ENCODE peak calls at places on chromosome 16, in nine cellular contexts. P is fibroblast of lung, G is OCI-LY7, J is GM23248, X is A549, F is GM23338, S is mesendoderm, R is PC-3, U is hepatocyte. E is an unnamed sample.

GRCh38 chr16:14172200-14172805 is 101.2 kb downstream of the MRTFB start:
- DNase-seq in P (peak), R (peak), U (peak), S (no peak), X (no peak), J (peak), G (no peak), F (no peak), E (peak)

GRCh38 chr16:80569440-80570105 is 28.8 kb downstream of the DYNLRB2 start:
- DNase-seq in S (no peak), J (peak), F (no peak), G (no peak), X (peak), U (peak), P (peak), R (peak), E (peak)

GRCh38 chr16:50627419-50627818 is 53.7 kb downstream of the SNX20 start:
- DNase-seq in S (peak), F (peak), X (no peak), J (peak), R (no peak), U (peak), G (peak), P (peak), E (peak)

GRCh38 chr16:57310801-57311200 is 26.3 kb upstream of the PLLP start:
- DNase-seq in J (no peak), S (no peak), G (no peak), R (no peak), X (no peak), U (no peak), F (no peak), P (no peak), E (no peak)

GRCh38 chr16:4465977-4466779 is 8.2 kb downstream of the NMRAL1 start:
- DNase-seq in G (no peak), J (no peak), F (no peak), R (no peak), S (no peak), U (no peak), X (no peak), P (no peak), E (no peak)

GRCh38 chr16:85975421-85976100 is 76.6 kb downstream of the IRF8 start:
- DNase-seq in P (no peak), S (no peak), U (peak), F (peak), X (peak), J (no peak), R (no peak), G (no peak), E (no peak)

GRCh38 chr16:73048292-73049050 is 543 bp upstream of the ZFHX3 start:
- DNase-seq in S (peak), G (no peak), X (peak), P (peak), R (peak), U (peak), F (peak), J (peak), E (no peak)

GRCh38 chr16:51085271-51085670 is 65.8 kb downstream of the SALL1 start:
- DNase-seq in X (no peak), U (no peak), P (no peak), J (no peak), F (no peak), S (no peak), G (no peak), R (no peak), E (no peak)

GRCh38 chr16:22317001-22317530 is 19.9 kb downstream of the POLR3E start:
- DNase-seq in S (no peak), F (no peak), R (no peak), X (no peak), J (no peak), U (no peak), G (no peak), P (no peak), E (no peak)

GRCh38 chr16:3879887-3880564 is 487 bp downstream of the CREBBP start:
- DNase-seq in G (peak), J (peak), P (peak), F (peak), U (peak), X (peak), S (peak), R (peak), E (peak)

GRCh38 chr16:20352615-20353014 is at the start of gene UMOD:
- DNase-seq in U (no peak), X (no peak), R (no peak), J (no peak), P (no peak), G (no peak), F (no peak), S (no peak), E (no peak)

GRCh38 chr16:30005341-30006094 is 5.3 kb downstream of the DOC2A start:
- DNase-seq in S (peak), G (peak), X (peak), U (peak), J (peak), P (peak), F (peak), R (peak), E (no peak)

GRCh38 chr16:68954871-68955635 is 111.7 kb downstream of the TANGO6 start:
- DNase-seq in J (no peak), U (no peak), X (no peak), P (no peak), R (no peak), G (no peak), S (no peak), F (no peak), E (no peak)

GRCh38 chr16:28263305-28263704 is 29.0 kb upstream of the SBK1 start:
- DNase-seq in U (no peak), F (no peak), J (no peak), P (no peak), X (no peak), S (no peak), R (no peak), G (no peak), E (no peak)
- H3K4me2 ChIP-seq in U (no peak), F (no peak), J (no peak), P (no peak), X (no peak), S (no peak), R (no peak), G (no peak), E (no peak)

DNA sequence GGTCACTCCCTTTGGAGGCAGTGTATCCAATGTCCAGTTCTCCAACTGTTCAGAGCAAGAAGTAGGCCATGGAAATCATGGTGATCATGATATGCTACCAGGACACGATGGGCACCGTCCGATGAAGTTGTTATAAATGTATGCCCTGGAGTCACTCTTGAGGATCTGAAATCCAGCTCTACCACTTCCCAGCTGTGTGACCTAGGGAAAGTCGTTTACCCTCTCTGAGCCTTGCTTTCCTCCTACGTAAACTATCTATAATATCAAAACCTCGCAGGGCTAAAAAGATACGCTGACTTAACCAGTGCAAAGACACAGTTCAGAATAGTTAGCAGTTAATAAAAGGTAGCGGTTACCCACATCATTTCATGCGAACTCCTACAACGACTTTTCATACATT is 194.2 kb downstream of the XYLT1 start:
- DNase-seq in R (no peak), U (no peak), X (no peak), F (no peak), S (no peak), G (no peak), J (no peak), P (no peak), E (no peak)
- H3K4me2 ChIP-seq in R (no peak), U (no peak), X (no peak), F (no peak), S (no peak), G (no peak), J (no peak), P (no peak), E (no peak)

GRCh38 chr16:10178079-10178478 is 4.1 kb downstream of the GRIN2A start:
- DNase-seq in S (peak), J (no peak), R (peak), U (no peak), G (no peak), P (no peak), F (no peak), X (no peak), E (peak)
- H3K4me2 ChIP-seq in S (no peak), J (no peak), R (no peak), U (no peak), G (no peak), P (no peak), F (no peak), X (no peak), E (no peak)

GRCh38 chr16:53726625-53727024 is 22.7 kb downstream of the FTO start:
- DNase-seq in P (no peak), U (no peak), R (peak), X (peak), S (no peak), J (no peak), F (no peak), G (no peak), E (peak)
- H3K4me2 ChIP-seq in P (no peak), U (no peak), R (no peak), X (peak), S (no peak), J (no peak), F (no peak), G (no peak), E (no peak)